ENCODE peak calls at places on chromosome 3, in seven cellular contexts. One of them, this sample, is unnamed.

GRCh38 chr3:150251654-150252053 is 156.4 kb upstream of the TSC22D2 start:
- DNase-seq in heart right ventricle: no peak
- DNase-seq in progenitor cell of endocrine pancreas: no peak
- DNase-seq in activated CD4-positive, alpha-beta T cell treated with anti-CD3 and anti-CD28 coated beads for 48 hours: no peak
- DNase-seq in adrenal gland: no peak
- DNase-seq in frontal cortex: no peak
- DNase-seq in naive thymus-derived CD8-positive, alpha-beta T cell: no peak
- DNase-seq in this sample: no peak

GRCh38 chr3:184778426-184779332 is 33.3 kb upstream of the VPS8 start:
- DNase-seq in naive thymus-derived CD8-positive, alpha-beta T cell: no peak
- DNase-seq in adrenal gland: no peak
- DNase-seq in progenitor cell of endocrine pancreas: no peak
- DNase-seq in heart right ventricle: no peak
- DNase-seq in frontal cortex: no peak
- DNase-seq in activated CD4-positive, alpha-beta T cell treated with anti-CD3 and anti-CD28 coated beads for 48 hours: no peak
- DNase-seq in this sample: no peak

GRCh38 chr3:194135806-194136518 is at the start of gene HES1:
- DNase-seq in heart right ventricle: peak
- DNase-seq in naive thymus-derived CD8-positive, alpha-beta T cell: peak
- DNase-seq in activated CD4-positive, alpha-beta T cell treated with anti-CD3 and anti-CD28 coated beads for 48 hours: peak
- DNase-seq in adrenal gland: peak
- DNase-seq in frontal cortex: peak
- DNase-seq in progenitor cell of endocrine pancreas: peak
- DNase-seq in this sample: peak

GRCh38 chr3:11290743-11291680 is 18.8 kb downstream of the ATG7 start:
- DNase-seq in naive thymus-derived CD8-positive, alpha-beta T cell: no peak
- DNase-seq in adrenal gland: no peak
- DNase-seq in activated CD4-positive, alpha-beta T cell treated with anti-CD3 and anti-CD28 coated beads for 48 hours: peak
- DNase-seq in heart right ventricle: no peak
- DNase-seq in progenitor cell of endocrine pancreas: no peak
- DNase-seq in frontal cortex: no peak
- DNase-seq in this sample: no peak

GRCh38 chr3:77298405-77298804 is 258.5 kb downstream of the ROBO2 start:
- DNase-seq in heart right ventricle: no peak
- DNase-seq in activated CD4-positive, alpha-beta T cell treated with anti-CD3 and anti-CD28 coated beads for 48 hours: no peak
- DNase-seq in adrenal gland: no peak
- DNase-seq in progenitor cell of endocrine pancreas: no peak
- DNase-seq in naive thymus-derived CD8-positive, alpha-beta T cell: no peak
- DNase-seq in frontal cortex: no peak
- DNase-seq in this sample: no peak

GRCh38 chr3:194617827-194618226 is 15.4 kb downstream of the TMEM44 start:
- DNase-seq in heart right ventricle: no peak
- DNase-seq in naive thymus-derived CD8-positive, alpha-beta T cell: no peak
- DNase-seq in progenitor cell of endocrine pancreas: no peak
- DNase-seq in adrenal gland: no peak
- DNase-seq in frontal cortex: no peak
- DNase-seq in activated CD4-positive, alpha-beta T cell treated with anti-CD3 and anti-CD28 coated beads for 48 hours: peak
- DNase-seq in this sample: no peak

GRCh38 chr3:42851228-42851834 is 24.3 kb downstream of the CYP8B1 start:
- DNase-seq in progenitor cell of endocrine pancreas: no peak
- DNase-seq in activated CD4-positive, alpha-beta T cell treated with anti-CD3 and anti-CD28 coated beads for 48 hours: no peak
- DNase-seq in naive thymus-derived CD8-positive, alpha-beta T cell: no peak
- DNase-seq in frontal cortex: no peak
- DNase-seq in adrenal gland: no peak
- DNase-seq in heart right ventricle: no peak
- DNase-seq in this sample: no peak

GRCh38 chr3:33803894-33804526 is 5.6 kb downstream of the PDCD6IP start:
- DNase-seq in progenitor cell of endocrine pancreas: no peak
- DNase-seq in heart right ventricle: no peak
- DNase-seq in naive thymus-derived CD8-positive, alpha-beta T cell: no peak
- DNase-seq in frontal cortex: no peak
- DNase-seq in activated CD4-positive, alpha-beta T cell treated with anti-CD3 and anti-CD28 coated beads for 48 hours: no peak
- DNase-seq in adrenal gland: no peak
- DNase-seq in this sample: no peak

GRCh38 chr3:147380271-147380995 is 25.9 kb downstream of the ZIC4 start:
- DNase-seq in adrenal gland: no peak
- DNase-seq in progenitor cell of endocrine pancreas: no peak
- DNase-seq in heart right ventricle: no peak
- DNase-seq in naive thymus-derived CD8-positive, alpha-beta T cell: no peak
- DNase-seq in frontal cortex: no peak
- DNase-seq in activated CD4-positive, alpha-beta T cell treated with anti-CD3 and anti-CD28 coated beads for 48 hours: no peak
- DNase-seq in this sample: no peak

GRCh38 chr3:52534281-52535183 is 875 bp upstream of the NT5DC2 start:
- DNase-seq in frontal cortex: peak
- DNase-seq in progenitor cell of endocrine pancreas: no peak
- DNase-seq in adrenal gland: peak
- DNase-seq in activated CD4-positive, alpha-beta T cell treated with anti-CD3 and anti-CD28 coated beads for 48 hours: no peak
- DNase-seq in naive thymus-derived CD8-positive, alpha-beta T cell: no peak
- DNase-seq in heart right ventricle: peak
- DNase-seq in this sample: no peak

GRCh38 chr3:64264491-64265109 is 39.3 kb upstream of the PRICKLE2 start:
- DNase-seq in heart right ventricle: no peak
- DNase-seq in progenitor cell of endocrine pancreas: no peak
- DNase-seq in frontal cortex: no peak
- DNase-seq in naive thymus-derived CD8-positive, alpha-beta T cell: no peak
- DNase-seq in adrenal gland: no peak
- DNase-seq in activated CD4-positive, alpha-beta T cell treated with anti-CD3 and anti-CD28 coated beads for 48 hours: no peak
- DNase-seq in this sample: no peak

GRCh38 chr3:29186131-29186599 is 94.7 kb upstream of the RBMS3 start:
- DNase-seq in naive thymus-derived CD8-positive, alpha-beta T cell: no peak
- DNase-seq in heart right ventricle: no peak
- DNase-seq in progenitor cell of endocrine pancreas: no peak
- DNase-seq in adrenal gland: no peak
- DNase-seq in frontal cortex: no peak
- DNase-seq in activated CD4-positive, alpha-beta T cell treated with anti-CD3 and anti-CD28 coated beads for 48 hours: no peak
- DNase-seq in this sample: peak

GRCh38 chr3:133113526-133113925 is 75.3 kb downstream of the TMEM108 start:
- DNase-seq in adrenal gland: peak
- DNase-seq in activated CD4-positive, alpha-beta T cell treated with anti-CD3 and anti-CD28 coated beads for 48 hours: no peak
- DNase-seq in progenitor cell of endocrine pancreas: no peak
- DNase-seq in naive thymus-derived CD8-positive, alpha-beta T cell: no peak
- DNase-seq in frontal cortex: no peak
- DNase-seq in heart right ventricle: no peak
- DNase-seq in this sample: no peak

GRCh38 chr3:157145566-157145965 is 14.4 kb downstream of the CCNL1 start:
- DNase-seq in progenitor cell of endocrine pancreas: no peak
- DNase-seq in heart right ventricle: no peak
- DNase-seq in naive thymus-derived CD8-positive, alpha-beta T cell: no peak
- DNase-seq in frontal cortex: no peak
- DNase-seq in adrenal gland: no peak
- DNase-seq in activated CD4-positive, alpha-beta T cell treated with anti-CD3 and anti-CD28 coated beads for 48 hours: no peak
- DNase-seq in this sample: no peak

GRCh38 chr3:132382688-132383194 is 34.6 kb upstream of the DNAJC13 start:
- DNase-seq in heart right ventricle: no peak
- DNase-seq in activated CD4-positive, alpha-beta T cell treated with anti-CD3 and anti-CD28 coated beads for 48 hours: no peak
- DNase-seq in progenitor cell of endocrine pancreas: no peak
- DNase-seq in naive thymus-derived CD8-positive, alpha-beta T cell: no peak
- DNase-seq in frontal cortex: no peak
- DNase-seq in adrenal gland: no peak
- DNase-seq in this sample: no peak

GRCh38 chr3:53082736-53083135 is 36.9 kb upstream of the SFMBT1 start:
- DNase-seq in frontal cortex: no peak
- DNase-seq in naive thymus-derived CD8-positive, alpha-beta T cell: no peak
- DNase-seq in activated CD4-positive, alpha-beta T cell treated with anti-CD3 and anti-CD28 coated beads for 48 hours: no peak
- DNase-seq in progenitor cell of endocrine pancreas: no peak
- DNase-seq in adrenal gland: no peak
- DNase-seq in heart right ventricle: no peak
- DNase-seq in this sample: no peak

GRCh38 chr3:162780313-162780712 is 1283.7 kb downstream of the OTOL1 start:
- DNase-seq in frontal cortex: no peak
- DNase-seq in adrenal gland: no peak
- DNase-seq in activated CD4-positive, alpha-beta T cell treated with anti-CD3 and anti-CD28 coated beads for 48 hours: no peak
- DNase-seq in progenitor cell of endocrine pancreas: no peak
- DNase-seq in naive thymus-derived CD8-positive, alpha-beta T cell: no peak
- DNase-seq in heart right ventricle: no peak
- DNase-seq in this sample: no peak

GRCh38 chr3:31407665-31408064 is 125.1 kb upstream of the STT3B start:
- DNase-seq in adrenal gland: no peak
- DNase-seq in naive thymus-derived CD8-positive, alpha-beta T cell: no peak
- DNase-seq in heart right ventricle: no peak
- DNase-seq in progenitor cell of endocrine pancreas: no peak
- DNase-seq in activated CD4-positive, alpha-beta T cell treated with anti-CD3 and anti-CD28 coated beads for 48 hours: no peak
- DNase-seq in frontal cortex: no peak
- DNase-seq in this sample: no peak

GRCh38 chr3:40976241-40976640 is 223.1 kb upstream of the CTNNB1 start:
- DNase-seq in frontal cortex: no peak
- DNase-seq in adrenal gland: no peak
- DNase-seq in naive thymus-derived CD8-positive, alpha-beta T cell: no peak
- DNase-seq in progenitor cell of endocrine pancreas: no peak
- DNase-seq in activated CD4-positive, alpha-beta T cell treated with anti-CD3 and anti-CD28 coated beads for 48 hours: no peak
- DNase-seq in heart right ventricle: no peak
- DNase-seq in this sample: no peak

GRCh38 chr3:43024183-43024865 is 45.2 kb downstream of the GASK1A start:
- DNase-seq in heart right ventricle: no peak
- DNase-seq in frontal cortex: no peak
- DNase-seq in naive thymus-derived CD8-positive, alpha-beta T cell: no peak
- DNase-seq in progenitor cell of endocrine pancreas: no peak
- DNase-seq in adrenal gland: no peak
- DNase-seq in activated CD4-positive, alpha-beta T cell treated with anti-CD3 and anti-CD28 coated beads for 48 hours: peak
- DNase-seq in this sample: no peak

GRCh38 chr3:141336672-141337522 is 31.4 kb upstream of the ZBTB38 start:
- DNase-seq in heart right ventricle: no peak
- DNase-seq in frontal cortex: no peak
- DNase-seq in activated CD4-positive, alpha-beta T cell treated with anti-CD3 and anti-CD28 coated beads for 48 hours: no peak
- DNase-seq in progenitor cell of endocrine pancreas: no peak
- DNase-seq in adrenal gland: no peak
- DNase-seq in naive thymus-derived CD8-positive, alpha-beta T cell: no peak
- DNase-seq in this sample: peak

GRCh38 chr3:15347104-15347736 is 14.8 kb upstream of the SH3BP5 start:
- DNase-seq in heart right ventricle: no peak
- DNase-seq in frontal cortex: no peak
- DNase-seq in progenitor cell of endocrine pancreas: no peak
- DNase-seq in naive thymus-derived CD8-positive, alpha-beta T cell: no peak
- DNase-seq in adrenal gland: no peak
- DNase-seq in activated CD4-positive, alpha-beta T cell treated with anti-CD3 and anti-CD28 coated beads for 48 hours: no peak
- DNase-seq in this sample: no peak

GRCh38 chr3:65953881-65954733 is 84.6 kb downstream of the MAGI1 start:
- DNase-seq in naive thymus-derived CD8-positive, alpha-beta T cell: no peak
- DNase-seq in adrenal gland: peak
- DNase-seq in frontal cortex: no peak
- DNase-seq in heart right ventricle: peak
- DNase-seq in progenitor cell of endocrine pancreas: peak
- DNase-seq in activated CD4-positive, alpha-beta T cell treated with anti-CD3 and anti-CD28 coated beads for 48 hours: no peak
- DNase-seq in this sample: no peak

GRCh38 chr3:85535517-85535916 is 576.7 kb downstream of the CADM2 start:
- DNase-seq in progenitor cell of endocrine pancreas: no peak
- DNase-seq in activated CD4-positive, alpha-beta T cell treated with anti-CD3 and anti-CD28 coated beads for 48 hours: no peak
- DNase-seq in adrenal gland: no peak
- DNase-seq in frontal cortex: no peak
- DNase-seq in naive thymus-derived CD8-positive, alpha-beta T cell: no peak
- DNase-seq in heart right ventricle: no peak
- DNase-seq in this sample: no peak

GRCh38 chr3:54954019-54954418 is 26.2 kb upstream of the LRTM1 start:
- DNase-seq in adrenal gland: peak
- DNase-seq in progenitor cell of endocrine pancreas: no peak
- DNase-seq in activated CD4-positive, alpha-beta T cell treated with anti-CD3 and anti-CD28 coated beads for 48 hours: no peak
- DNase-seq in heart right ventricle: no peak
- DNase-seq in frontal cortex: no peak
- DNase-seq in naive thymus-derived CD8-positive, alpha-beta T cell: no peak
- DNase-seq in this sample: peak

GRCh38 chr3:37872413-37873160 is 10.9 kb downstream of the CTDSPL start:
- DNase-seq in heart right ventricle: no peak
- DNase-seq in frontal cortex: no peak
- DNase-seq in progenitor cell of endocrine pancreas: no peak
- DNase-seq in activated CD4-positive, alpha-beta T cell treated with anti-CD3 and anti-CD28 coated beads for 48 hours: no peak
- DNase-seq in adrenal gland: no peak
- DNase-seq in naive thymus-derived CD8-positive, alpha-beta T cell: no peak
- DNase-seq in this sample: no peak

GRCh38 chr3:79724206-79724605 is 43.6 kb downstream of the ROBO1 start:
- DNase-seq in adrenal gland: no peak
- DNase-seq in naive thymus-derived CD8-positive, alpha-beta T cell: no peak
- DNase-seq in frontal cortex: no peak
- DNase-seq in heart right ventricle: no peak
- DNase-seq in progenitor cell of endocrine pancreas: no peak
- DNase-seq in activated CD4-positive, alpha-beta T cell treated with anti-CD3 and anti-CD28 coated beads for 48 hours: no peak
- DNase-seq in this sample: no peak

GRCh38 chr3:170714562-170715535 is 129.0 kb upstream of the SLC7A14 start:
- DNase-seq in frontal cortex: no peak
- DNase-seq in adrenal gland: no peak
- DNase-seq in naive thymus-derived CD8-positive, alpha-beta T cell: no peak
- DNase-seq in progenitor cell of endocrine pancreas: no peak
- DNase-seq in heart right ventricle: no peak
- DNase-seq in activated CD4-positive, alpha-beta T cell treated with anti-CD3 and anti-CD28 coated beads for 48 hours: no peak
- DNase-seq in this sample: no peak

GRCh38 chr3:96266395-96267187 is 547.8 kb upstream of the EPHA6 start:
- DNase-seq in adrenal gland: no peak
- DNase-seq in heart right ventricle: no peak
- DNase-seq in activated CD4-positive, alpha-beta T cell treated with anti-CD3 and anti-CD28 coated beads for 48 hours: no peak
- DNase-seq in naive thymus-derived CD8-positive, alpha-beta T cell: no peak
- DNase-seq in progenitor cell of endocrine pancreas: no peak
- DNase-seq in frontal cortex: no peak
- DNase-seq in this sample: no peak

GRCh38 chr3:52339612-52340011 is 23.5 kb downstream of the DNAH1 start:
- DNase-seq in activated CD4-positive, alpha-beta T cell treated with anti-CD3 and anti-CD28 coated beads for 48 hours: peak
- DNase-seq in heart right ventricle: no peak
- DNase-seq in naive thymus-derived CD8-positive, alpha-beta T cell: no peak
- DNase-seq in progenitor cell of endocrine pancreas: peak
- DNase-seq in frontal cortex: peak
- DNase-seq in adrenal gland: peak
- DNase-seq in this sample: peak